ENCODE peak calls at places on chromosomes 2 and 18, in six cellular contexts. A is HT-29, T is hepatocyte, Y is hippocampal formation, C is smooth muscle cell of the brain vasculature, U is kidney glomerular epithelial cell. V is an unnamed sample.

GRCh38 chr2:73233154-73233931 is at the start of gene PRADC1:
- DNase-seq in A (peak), T (peak), Y (peak), C (peak), U (peak), V (peak)

GRCh38 chr2:239195318-239195871 is 205.4 kb downstream of the HDAC4 start:
- DNase-seq in A (no peak), T (no peak), Y (peak), C (no peak), U (no peak), V (peak)

GRCh38 chr2:73746015-73746876 is 9.1 kb upstream of the TPRKB start:
- DNase-seq in A (no peak), T (no peak), Y (no peak), C (no peak), U (no peak), V (peak)

GRCh38 chr2:102621630-102622029 is 2.3 kb downstream of the SLC9A2 start:
- DNase-seq in A (peak), T (no peak), Y (no peak), C (no peak), U (no peak), V (no peak)

GRCh38 chr2:218311543-218311884 is 19.2 kb upstream of the TMBIM1 start:
- DNase-seq in A (no peak), T (peak), Y (no peak), C (no peak), U (no peak), V (no peak)

GRCh38 chr18:50104421-50104820 is 90.5 kb downstream of the MYO5B start:
- DNase-seq in A (no peak), T (no peak), Y (no peak), C (no peak), U (no peak), V (no peak)

GRCh38 chr2:130972410-130972809 is 120.8 kb downstream of the FAM168B start:
- DNase-seq in A (peak), T (no peak), Y (no peak), C (no peak), U (no peak), V (no peak)

GRCh38 chr2:216508229-216508628 is 9.6 kb downstream of the RPL37A start:
- DNase-seq in A (no peak), T (no peak), Y (no peak), C (no peak), U (no peak), V (no peak)

GRCh38 chr2:30225131-30225762 is 6.1 kb upstream of the LBH start:
- DNase-seq in A (no peak), T (peak), Y (no peak), C (no peak), U (peak), V (no peak)

GRCh38 chr2:143161982-143162837 is 33.0 kb downstream of the ARHGAP15 start:
- DNase-seq in A (peak), T (peak), Y (no peak), C (peak), U (peak), V (peak)

GRCh38 chr2:155972916-155973315 is 359.6 kb downstream of the NR4A2 start:
- DNase-seq in A (no peak), T (no peak), Y (no peak), C (no peak), U (no peak), V (no peak)

GRCh38 chr2:11118761-11119160 is 36.5 kb upstream of the SLC66A3 start:
- DNase-seq in A (no peak), T (no peak), Y (no peak), C (no peak), U (no peak), V (no peak)

GRCh38 chr2:200456567-200456966 is 53.3 kb downstream of the KCTD18 start:
- DNase-seq in A (no peak), T (no peak), Y (no peak), C (no peak), U (no peak), V (no peak)

GRCh38 chr2:18232731-18233438 is 327.6 kb downstream of the RDH14 start:
- DNase-seq in A (peak), T (no peak), Y (no peak), C (no peak), U (no peak), V (no peak)

GRCh38 chr2:129729646-129730045 is 249.8 kb upstream of the RAB6C start:
- DNase-seq in A (no peak), T (no peak), Y (no peak), C (no peak), U (no peak), V (no peak)

GRCh38 chr2:219331560-219332213 is 857 bp downstream of the RESP18 start:
- DNase-seq in A (no peak), T (peak), Y (no peak), C (no peak), U (no peak), V (peak)

GRCh38 chr2:116094196-116094595 is 1651.8 kb downstream of the DPP10 start:
- DNase-seq in A (peak), T (no peak), Y (no peak), C (no peak), U (no peak), V (no peak)

GRCh38 chr2:238255146-238255545 is 15.3 kb upstream of the HES6 start:
- DNase-seq in A (no peak), T (no peak), Y (no peak), C (no peak), U (no peak), V (no peak)